ENCODE peak calls at places on chromosomes 5 and 9, in nine cellular contexts. F is tibial artery, B is psoas muscle, Y is nephron progenitor cell, H is AG08396, N is NCI-H1417 treated with DMSO at 0.1 percent for 48 hours, M is GM10248, V is Right ventricle myocardium superior, I is NCI-H1694 treated with DMSO at 0.1 percent for 48 hours. L is an unnamed sample.

GRCh38 chr9:127361561-127361960 is 35.4 kb upstream of the SLC2A8 start:
- DNase-seq in F (no peak), B (no peak), Y (no peak), H (no peak), N (no peak), M (no peak), V (no peak), I (no peak), L (no peak)

GRCh38 chr5:115209279-115209678 is 39.6 kb upstream of the TRIM36 start:
- DNase-seq in F (no peak), B (no peak), Y (no peak), H (no peak), N (no peak), M (peak; percentile 65), V (no peak), I (peak; percentile 3), L (no peak)

GRCh38 chr5:61450170-61450815 is 118.2 kb downstream of the ZSWIM6 start:
- DNase-seq in F (no peak), B (no peak), Y (no peak), H (peak; percentile 64), N (no peak), M (no peak), V (no peak), I (no peak), L (no peak)

GRCh38 chr5:176892663-176893062 is 6.5 kb downstream of the HK3 start:
- DNase-seq in F (no peak), B (no peak), Y (no peak), H (no peak), N (no peak), M (no peak), V (no peak), I (no peak), L (no peak)

GRCh38 chr9:120985759-120986353 is 59.3 kb upstream of the TRAF1 start:
- DNase-seq in F (no peak), B (no peak), Y (no peak), H (peak; percentile 30), N (no peak), M (peak; percentile 48), V (no peak), I (peak; percentile 12), L (no peak)

GRCh38 chr5:35114698-35115097 is 66.9 kb upstream of the AGXT2 start:
- DNase-seq in F (no peak), B (no peak), Y (no peak), H (no peak), N (no peak), M (no peak), V (no peak), I (no peak), L (no peak)

GRCh38 chr5:67176931-67177330 is 19.7 kb downstream of the CD180 start:
- DNase-seq in F (no peak), B (no peak), Y (no peak), H (no peak), N (no peak), M (no peak), V (no peak), I (no peak), L (no peak)

GRCh38 chr5:134833340-134834032 is 12.3 kb upstream of the C5orf24 start:
- DNase-seq in F (no peak), B (no peak), Y (no peak), H (peak; percentile 37), N (no peak), M (no peak), V (no peak), I (no peak), L (no peak)

GRCh38 chr5:139392678-139393496 is 2.0 kb downstream of the PROB1 start:
- DNase-seq in F (no peak), B (peak; percentile 57), Y (peak; percentile 87), H (no peak), N (no peak), M (peak; percentile 88), V (peak; percentile 79), I (no peak), L (peak; percentile 52)

GRCh38 chr9:134886413-134886913 is 5.9 kb downstream of the FCN2 start:
- DNase-seq in F (no peak), B (no peak), Y (no peak), H (no peak), N (no peak), M (no peak), V (no peak), I (no peak), L (no peak)

GRCh38 chr5:62795912-62796311 is 217.3 kb downstream of the LRRC70 start:
- DNase-seq in F (no peak), B (no peak), Y (no peak), H (no peak), N (no peak), M (no peak), V (no peak), I (no peak), L (no peak)

GRCh38 chr9:8106362-8106761 is 306.8 kb upstream of the DMAC1 start:
- DNase-seq in F (no peak), B (no peak), Y (no peak), H (no peak), N (no peak), M (no peak), V (no peak), I (no peak), L (no peak)

GRCh38 chr5:116361171-116361967 is 213.3 kb downstream of the SEMA6A start:
- DNase-seq in F (no peak), B (peak; percentile 50), Y (peak; percentile 72), H (no peak), N (no peak), M (no peak), V (peak; percentile 70), I (no peak), L (peak; percentile 50)

GRCh38 chr9:72926506-72926905 is 26.3 kb downstream of the ALDH1A1 start:
- DNase-seq in F (no peak), B (no peak), Y (no peak), H (no peak), N (no peak), M (no peak), V (no peak), I (no peak), L (no peak)

GRCh38 chr5:41503860-41504259 is 6.5 kb downstream of the PLCXD3 start:
- DNase-seq in F (no peak), B (no peak), Y (no peak), H (no peak), N (no peak), M (no peak), V (no peak), I (no peak), L (no peak)

GRCh38 chr5:14416709-14417108 is 164.9 kb upstream of the OTULINL start:
- DNase-seq in F (no peak), B (no peak), Y (no peak), H (no peak), N (no peak), M (no peak), V (no peak), I (no peak), L (no peak)

GRCh38 chr5:160159991-160160826 is 41.0 kb upstream of the PWWP2A start:
- DNase-seq in F (no peak), B (no peak), Y (no peak), H (no peak), N (peak; percentile 33), M (peak; percentile 34), V (no peak), I (no peak), L (peak; percentile 78)

GRCh38 chr9:131709741-131710499 is 30.0 kb downstream of the RAPGEF1 start:
- DNase-seq in F (no peak), B (no peak), Y (peak; percentile 9), H (no peak), N (no peak), M (peak; percentile 73), V (no peak), I (no peak), L (no peak)

GRCh38 chr9:18743976-18744375 is 270.0 kb downstream of the ADAMTSL1 start:
- DNase-seq in F (no peak), B (no peak), Y (no peak), H (no peak), N (no peak), M (no peak), V (no peak), I (no peak), L (no peak)

GRCh38 chr9:5869315-5870019 is 21.2 kb upstream of the MLANA start:
- DNase-seq in F (no peak), B (no peak), Y (no peak), H (no peak), N (no peak), M (peak; percentile 52), V (no peak), I (no peak), L (no peak)

GRCh38 chr5:149962040-149962439 is 1.5 kb downstream of the SLC26A2 start:
- DNase-seq in F (no peak), B (no peak), Y (no peak), H (peak; percentile 70), N (no peak), M (no peak), V (no peak), I (peak; percentile 66), L (no peak)

GRCh38 chr5:169832236-169832635 is 148.1 kb downstream of the INSYN2B start:
- DNase-seq in F (no peak), B (no peak), Y (no peak), H (no peak), N (no peak), M (no peak), V (no peak), I (no peak), L (no peak)

GRCh38 chr5:38926121-38926520 is 80.3 kb downstream of the OSMR start:
- DNase-seq in F (no peak), B (no peak), Y (no peak), H (no peak), N (no peak), M (no peak), V (no peak), I (no peak), L (no peak)

GRCh38 chr9:76646249-76646648 is 118.0 kb upstream of the PCA3 start:
- DNase-seq in F (no peak), B (no peak), Y (no peak), H (no peak), N (no peak), M (no peak), V (no peak), I (no peak), L (no peak)